ENCODE peak calls at places on chromosomes 7 and 10, in nine cellular contexts. E, U, Y, Q, C, J, D, T and X are unnamed samples.

GRCh38 chr10:89867964-89868363 is 166.6 kb downstream of the KIF20B start:
- DNase-seq in E (no peak), D (no peak), Q (no peak), T (no peak), Y (no peak), C (no peak), U (no peak), J (peak), X (no peak)

GRCh38 chr7:113444281-113444680 is 325.9 kb upstream of the SMIM30 start:
- DNase-seq in Y (no peak), U (no peak), T (no peak), D (no peak), J (peak), C (no peak), E (no peak), Q (no peak), X (no peak)

GRCh38 chr10:6920072-6921019 is 340.3 kb upstream of the PRKCQ start:
- DNase-seq in E (peak), T (peak), D (peak), J (peak), Y (peak), C (no peak), Q (peak), U (peak), X (peak)

GRCh38 chr7:16991551-16991950 is 109.8 kb upstream of the AGR3 start:
- DNase-seq in Y (peak), U (no peak), D (no peak), C (no peak), Q (no peak), E (no peak), T (no peak), J (no peak), X (no peak)

GRCh38 chr7:101100858-101101847 is 15.9 kb downstream of the TRIM56 start:
- DNase-seq in E (no peak), Y (no peak), Q (no peak), T (no peak), U (no peak), J (no peak), C (no peak), D (no peak), X (no peak)

GRCh38 chr7:7526006-7526405 is 9.7 kb downstream of the COL28A1 start:
- DNase-seq in E (no peak), T (no peak), U (no peak), Y (no peak), C (no peak), D (no peak), Q (no peak), J (no peak), X (no peak)

GRCh38 chr10:26367771-26368170 is 70.4 kb upstream of the APBB1IP start:
- DNase-seq in C (peak), T (no peak), J (peak), D (peak), U (peak), Q (peak), E (peak), Y (peak), X (no peak)

GRCh38 chr7:155858521-155859061 is 46.3 kb upstream of the SHH start:
- DNase-seq in Y (peak), E (no peak), D (no peak), Q (no peak), U (no peak), J (peak), T (no peak), C (no peak), X (no peak)

GRCh38 chr7:105581066-105581811 is at the start of gene EFCAB10:
- DNase-seq in J (peak), E (peak), D (peak), Q (peak), Y (peak), U (peak), T (peak), C (peak), X (peak)

GRCh38 chr7:32218741-32219283 is 148.6 kb upstream of the PDE1C start:
- DNase-seq in Y (no peak), E (no peak), U (no peak), C (no peak), D (no peak), T (no peak), Q (no peak), J (no peak), X (no peak)

GRCh38 chr7:91263359-91264082 is 712 bp upstream of the FZD1 start:
- DNase-seq in J (no peak), C (no peak), T (no peak), U (no peak), D (no peak), E (peak), Q (peak), Y (no peak), X (peak)

GRCh38 chr10:104209575-104210198 is 22.5 kb downstream of the CFAP43 start:
- DNase-seq in J (peak), D (peak), C (peak), Q (peak), T (no peak), Y (peak), U (no peak), E (peak), X (peak)

GRCh38 chr7:84232653-84233052 is 38.1 kb upstream of the SEMA3A start:
- DNase-seq in J (peak), C (no peak), E (no peak), T (no peak), Q (no peak), D (no peak), Y (peak), U (no peak), X (no peak)

GRCh38 chr7:151086802-151087246 is 549 bp downstream of the AGAP3 start:
- DNase-seq in Q (peak), C (no peak), D (peak), U (peak), E (no peak), J (peak), Y (no peak), T (no peak), X (peak)

GRCh38 chr10:132606536-132607316 is 69.1 kb downstream of the INPP5A start:
- DNase-seq in T (no peak), E (no peak), D (no peak), C (no peak), J (peak), U (no peak), Y (peak), Q (no peak), X (peak)

GRCh38 chr10:58438340-58438739 is 53.1 kb downstream of the TFAM start:
- DNase-seq in Y (no peak), Q (no peak), E (no peak), T (no peak), D (no peak), C (peak), J (peak), U (no peak), X (no peak)

GRCh38 chr10:43874984-43875383 is 226.3 kb upstream of the ZNF32 start:
- DNase-seq in T (no peak), D (no peak), J (no peak), E (no peak), Y (no peak), Q (no peak), U (no peak), C (no peak), X (no peak)

GRCh38 chr10:50624866-50625491 is 1.2 kb upstream of the SGMS1 start:
- DNase-seq in C (no peak), Y (peak), U (peak), T (peak), J (peak), D (peak), E (peak), Q (peak), X (peak)

GRCh38 chr7:10655031-10655430 is 318.6 kb upstream of the PHF14 start:
- DNase-seq in Q (no peak), D (no peak), E (no peak), C (no peak), Y (no peak), J (no peak), U (no peak), T (no peak), X (no peak)

GRCh38 chr10:57844387-57844998 is 423.2 kb downstream of the IPMK start:
- DNase-seq in C (no peak), U (no peak), T (no peak), Y (peak), D (no peak), J (no peak), E (no peak), Q (no peak), X (no peak)

GRCh38 chr10:3783313-3783689 is 1.7 kb downstream of the KLF6 start:
- DNase-seq in U (peak), J (no peak), E (peak), C (no peak), T (peak), D (peak), Y (no peak), Q (peak), X (peak)

GRCh38 chr10:21292763-21293517 is 232.5 kb downstream of the SKIDA1 start:
- DNase-seq in J (peak), Y (peak), D (no peak), T (no peak), C (peak), Q (no peak), U (no peak), E (no peak), X (peak)

GRCh38 chr7:131090866-131091692 is 236.6 kb upstream of the MKLN1 start:
- DNase-seq in Y (no peak), J (no peak), T (no peak), E (no peak), U (no peak), D (no peak), Q (no peak), C (no peak), X (no peak)

GRCh38 chr10:47190802-47191450 is 109.1 kb upstream of the GDF10 start:
- DNase-seq in D (no peak), E (no peak), Q (no peak), C (no peak), Y (no peak), J (no peak), T (no peak), U (no peak), X (no peak)

GRCh38 chr10:125080984-125081383 is 79.4 kb downstream of the CTBP2 start:
- DNase-seq in T (no peak), E (no peak), C (no peak), U (no peak), Y (no peak), D (no peak), Q (no peak), J (no peak), X (no peak)

GRCh38 chr10:101749033-101749432 is 26.9 kb downstream of the FGF8 start:
- DNase-seq in C (no peak), E (no peak), D (no peak), Y (peak), U (no peak), T (no peak), J (no peak), Q (no peak), X (no peak)

GRCh38 chr10:71657604-71658348 is 61.8 kb downstream of the C10orf105 start:
- DNase-seq in C (no peak), Q (no peak), D (no peak), E (no peak), J (no peak), Y (no peak), T (no peak), U (no peak), X (no peak)

GRCh38 chr10:9814285-9814866 is 1203.3 kb upstream of the CELF2 start:
- DNase-seq in E (no peak), Q (no peak), U (no peak), J (peak), C (peak), D (no peak), T (no peak), Y (no peak), X (no peak)

GRCh38 chr7:25597881-25598456 is 369.7 kb upstream of the NPVF start:
- DNase-seq in Y (no peak), D (no peak), J (no peak), U (no peak), C (no peak), E (no peak), T (no peak), Q (no peak), X (no peak)

GRCh38 chr7:33905389-33906032 is at the start of gene BMPER:
- DNase-seq in Y (no peak), J (peak), C (no peak), E (peak), U (peak), Q (no peak), T (no peak), D (no peak), X (peak)

GRCh38 chr7:74059681-74060588 is 23.7 kb upstream of the LIMK1 start:
- DNase-seq in T (no peak), Q (no peak), Y (peak), C (no peak), U (no peak), J (no peak), E (no peak), D (no peak), X (no peak)

GRCh38 chr7:523436-524336 is 4.0 kb upstream of the PDGFA start:
- DNase-seq in D (no peak), T (no peak), C (no peak), E (no peak), U (no peak), Y (no peak), Q (peak), J (no peak), X (no peak)

GRCh38 chr7:100431286-100431735 is 1.7 kb downstream of the MEPCE start:
- DNase-seq in U (no peak), C (no peak), D (no peak), T (no peak), J (no peak), E (no peak), Y (no peak), Q (no peak), X (no peak)

GRCh38 chr7:30682131-30683083 is at the start of gene CRHR2:
- DNase-seq in U (peak), C (no peak), E (no peak), T (no peak), D (no peak), J (no peak), Y (no peak), Q (no peak), X (no peak)

GRCh38 chr10:72794260-72794659 is 99.3 kb upstream of the OIT3 start:
- DNase-seq in C (no peak), E (no peak), T (no peak), U (no peak), Q (no peak), J (peak), D (no peak), Y (no peak), X (no peak)

GRCh38 chr7:146359181-146359580 is 242.6 kb downstream of the CNTNAP2 start:
- DNase-seq in E (no peak), D (no peak), Q (no peak), U (no peak), C (no peak), T (no peak), Y (no peak), J (no peak), X (no peak)

GRCh38 chr7:101588131-101588935 is 40.8 kb downstream of the MYL10 start:
- DNase-seq in E (peak), U (peak), C (no peak), Y (no peak), T (no peak), J (no peak), D (no peak), Q (no peak), X (no peak)

GRCh38 chr10:11359849-11360248 is 251.6 kb downstream of the USP6NL start:
- DNase-seq in T (no peak), E (no peak), C (no peak), J (no peak), Q (no peak), D (no peak), Y (no peak), U (no peak), X (no peak)

GRCh38 chr10:124152139-124152780 is 58.9 kb upstream of the CHST15 start:
- DNase-seq in U (no peak), Q (no peak), T (no peak), C (peak), Y (peak), D (no peak), E (no peak), J (peak), X (peak)